ENCODE peak calls at places on chromosomes 12 and 14, in seven cellular contexts. One of them, this sample, is unnamed.

GRCh38 chr14:89678715-89679220 is 261.7 kb upstream of the FOXN3 start:
- DNase-seq in psoas muscle: no peak
- DNase-seq in fibroblast of pulmonary artery: peak
- DNase-seq in cardiac muscle cell: peak
- DNase-seq in K562: no peak
- DNase-seq in right lobe of liver: no peak
- DNase-seq in GM13977: no peak
- DNase-seq in this sample: no peak

GRCh38 chr14:42437809-42438208 is 831.1 kb downstream of the LRFN5 start:
- DNase-seq in psoas muscle: no peak
- DNase-seq in GM13977: no peak
- DNase-seq in K562: no peak
- DNase-seq in fibroblast of pulmonary artery: no peak
- DNase-seq in cardiac muscle cell: no peak
- DNase-seq in right lobe of liver: no peak
- DNase-seq in this sample: no peak

GRCh38 chr14:51367600-51367931 is 127.5 kb downstream of the TMX1 start:
- DNase-seq in right lobe of liver: no peak
- DNase-seq in cardiac muscle cell: no peak
- DNase-seq in K562: no peak
- DNase-seq in GM13977: no peak
- DNase-seq in fibroblast of pulmonary artery: peak
- DNase-seq in psoas muscle: no peak
- DNase-seq in this sample: peak

GRCh38 chr14:71594828-71595227 is 337.4 kb upstream of the RGS6 start:
- DNase-seq in right lobe of liver: no peak
- DNase-seq in psoas muscle: no peak
- DNase-seq in fibroblast of pulmonary artery: no peak
- DNase-seq in K562: no peak
- DNase-seq in cardiac muscle cell: no peak
- DNase-seq in GM13977: no peak
- DNase-seq in this sample: no peak

GRCh38 chr14:24179961-24180726 is 8.3 kb downstream of the REC8 start:
- DNase-seq in fibroblast of pulmonary artery: peak
- DNase-seq in GM13977: no peak
- DNase-seq in psoas muscle: peak
- DNase-seq in right lobe of liver: peak
- DNase-seq in K562: no peak
- DNase-seq in cardiac muscle cell: no peak
- DNase-seq in this sample: no peak

GRCh38 chr14:38762436-38762835 is 340.6 kb downstream of the SEC23A start:
- DNase-seq in right lobe of liver: no peak
- DNase-seq in GM13977: no peak
- DNase-seq in fibroblast of pulmonary artery: no peak
- DNase-seq in psoas muscle: no peak
- DNase-seq in cardiac muscle cell: no peak
- DNase-seq in K562: no peak
- DNase-seq in this sample: no peak

GRCh38 chr12:3044141-3044630 is 33.0 kb upstream of the TSPAN9 start:
- DNase-seq in K562: no peak
- DNase-seq in fibroblast of pulmonary artery: no peak
- DNase-seq in psoas muscle: no peak
- DNase-seq in right lobe of liver: no peak
- DNase-seq in cardiac muscle cell: no peak
- DNase-seq in GM13977: no peak
- DNase-seq in this sample: no peak

GRCh38 chr12:13000616-13000934 is 510 bp upstream of the HEBP1 start:
- DNase-seq in GM13977: no peak
- DNase-seq in right lobe of liver: no peak
- DNase-seq in fibroblast of pulmonary artery: no peak
- DNase-seq in K562: no peak
- DNase-seq in psoas muscle: no peak
- DNase-seq in cardiac muscle cell: peak
- DNase-seq in this sample: peak

GRCh38 chr12:96457191-96457930 is 32.0 kb upstream of the CFAP54 start:
- DNase-seq in right lobe of liver: no peak
- DNase-seq in cardiac muscle cell: no peak
- DNase-seq in fibroblast of pulmonary artery: peak
- DNase-seq in GM13977: no peak
- DNase-seq in psoas muscle: no peak
- DNase-seq in K562: no peak
- DNase-seq in this sample: peak

GRCh38 chr12:88206636-88207035 is 64.5 kb downstream of the TMTC3 start:
- DNase-seq in psoas muscle: no peak
- DNase-seq in right lobe of liver: no peak
- DNase-seq in fibroblast of pulmonary artery: peak
- DNase-seq in cardiac muscle cell: no peak
- DNase-seq in GM13977: no peak
- DNase-seq in K562: no peak
- DNase-seq in this sample: peak

GRCh38 chr14:90384543-90384911 is 12.3 kb upstream of the CALM1 start:
- DNase-seq in right lobe of liver: no peak
- DNase-seq in K562: no peak
- DNase-seq in GM13977: no peak
- DNase-seq in cardiac muscle cell: no peak
- DNase-seq in fibroblast of pulmonary artery: no peak
- DNase-seq in psoas muscle: no peak
- DNase-seq in this sample: no peak

GRCh38 chr12:107560194-107560905 is 125.2 kb upstream of the PWP1 start:
- DNase-seq in right lobe of liver: no peak
- DNase-seq in K562: no peak
- DNase-seq in cardiac muscle cell: no peak
- DNase-seq in psoas muscle: no peak
- DNase-seq in fibroblast of pulmonary artery: no peak
- DNase-seq in GM13977: no peak
- DNase-seq in this sample: no peak

GRCh38 chr12:78878447-78878846 is 13.9 kb downstream of the SYT1 start:
- DNase-seq in cardiac muscle cell: no peak
- DNase-seq in GM13977: no peak
- DNase-seq in right lobe of liver: no peak
- DNase-seq in fibroblast of pulmonary artery: no peak
- DNase-seq in K562: no peak
- DNase-seq in psoas muscle: no peak
- DNase-seq in this sample: no peak

GRCh38 chr14:60188115-60188514 is 22.9 kb upstream of the DHRS7 start:
- DNase-seq in fibroblast of pulmonary artery: peak
- DNase-seq in psoas muscle: no peak
- DNase-seq in right lobe of liver: no peak
- DNase-seq in GM13977: no peak
- DNase-seq in cardiac muscle cell: no peak
- DNase-seq in K562: no peak
- DNase-seq in this sample: peak
- TF ChIP-seq CTCF in fibroblast of pulmonary artery: peak
- TF ChIP-seq CTCF in psoas muscle: no peak
- TF ChIP-seq CTCF in right lobe of liver: no peak
- TF ChIP-seq CTCF in GM13977: peak
- TF ChIP-seq CTCF in cardiac muscle cell: peak
- TF ChIP-seq CTCF in K562: peak
- TF ChIP-seq CTCF in this sample: peak

DNA sequence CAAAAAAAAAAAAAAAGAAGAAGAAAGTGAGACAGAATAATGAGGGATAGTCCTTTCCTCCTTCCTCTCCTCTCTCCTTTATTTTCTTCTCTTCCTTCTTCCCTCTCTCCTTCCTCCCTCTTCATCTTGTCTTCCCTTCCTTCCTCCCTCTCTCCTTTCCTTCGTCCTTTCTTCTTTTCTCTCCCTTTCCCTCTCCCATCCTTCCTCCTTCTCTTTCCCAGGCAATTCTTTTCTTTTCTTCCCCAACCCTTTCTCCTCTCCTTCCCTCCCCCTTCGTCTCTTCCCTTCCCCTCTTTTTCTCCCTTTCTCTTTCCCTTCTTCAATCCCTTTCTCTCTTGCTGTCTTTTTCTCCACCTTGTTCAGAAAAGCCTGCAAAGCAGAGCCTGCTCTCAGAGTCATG is 3.6 kb upstream of the CHST11 start:
- DNase-seq in K562: no peak
- DNase-seq in fibroblast of pulmonary artery: no peak
- DNase-seq in right lobe of liver: no peak
- DNase-seq in cardiac muscle cell: no peak
- DNase-seq in psoas muscle: no peak
- DNase-seq in GM13977: no peak
- DNase-seq in this sample: no peak
- TF ChIP-seq CTCF in K562: no peak
- TF ChIP-seq CTCF in fibroblast of pulmonary artery: no peak
- TF ChIP-seq CTCF in right lobe of liver: no peak
- TF ChIP-seq CTCF in cardiac muscle cell: no peak
- TF ChIP-seq CTCF in psoas muscle: no peak
- TF ChIP-seq CTCF in GM13977: no peak
- TF ChIP-seq CTCF in this sample: no peak

GRCh38 chr14:54310151-54310851 is 86.5 kb upstream of the CDKN3 start:
- DNase-seq in right lobe of liver: no peak
- DNase-seq in GM13977: no peak
- DNase-seq in K562: no peak
- DNase-seq in fibroblast of pulmonary artery: no peak
- DNase-seq in cardiac muscle cell: no peak
- DNase-seq in psoas muscle: no peak
- DNase-seq in this sample: peak
- TF ChIP-seq CTCF in right lobe of liver: no peak
- TF ChIP-seq CTCF in GM13977: no peak
- TF ChIP-seq CTCF in K562: no peak
- TF ChIP-seq CTCF in fibroblast of pulmonary artery: no peak
- TF ChIP-seq CTCF in cardiac muscle cell: no peak
- TF ChIP-seq CTCF in psoas muscle: no peak
- TF ChIP-seq CTCF in this sample: no peak

GRCh38 chr14:100239840-100240724 is 1.1 kb downstream of the YY1 start:
- DNase-seq in psoas muscle: peak
- DNase-seq in GM13977: peak
- DNase-seq in fibroblast of pulmonary artery: peak
- DNase-seq in cardiac muscle cell: peak
- DNase-seq in right lobe of liver: peak
- DNase-seq in K562: peak
- DNase-seq in this sample: peak
- TF ChIP-seq CTCF in psoas muscle: peak
- TF ChIP-seq CTCF in GM13977: peak
- TF ChIP-seq CTCF in fibroblast of pulmonary artery: peak
- TF ChIP-seq CTCF in cardiac muscle cell: peak
- TF ChIP-seq CTCF in right lobe of liver: peak
- TF ChIP-seq CTCF in K562: peak
- TF ChIP-seq CTCF in this sample: peak

GRCh38 chr14:96267336-96267735 is 11.3 kb downstream of the BDKRB1 start:
- DNase-seq in psoas muscle: no peak
- DNase-seq in K562: no peak
- DNase-seq in GM13977: no peak
- DNase-seq in fibroblast of pulmonary artery: peak
- DNase-seq in cardiac muscle cell: peak
- DNase-seq in right lobe of liver: no peak
- DNase-seq in this sample: peak

GRCh38 chr14:96263347-96264199 is 7.6 kb downstream of the BDKRB1 start:
- DNase-seq in cardiac muscle cell: no peak
- DNase-seq in psoas muscle: no peak
- DNase-seq in fibroblast of pulmonary artery: no peak
- DNase-seq in GM13977: no peak
- DNase-seq in K562: no peak
- DNase-seq in right lobe of liver: no peak
- DNase-seq in this sample: no peak

GRCh38 chr14:96265387-96265786 is 9.4 kb downstream of the BDKRB1 start:
- DNase-seq in K562: no peak
- DNase-seq in cardiac muscle cell: no peak
- DNase-seq in right lobe of liver: no peak
- DNase-seq in fibroblast of pulmonary artery: no peak
- DNase-seq in psoas muscle: no peak
- DNase-seq in GM13977: no peak
- DNase-seq in this sample: no peak

GRCh38 chr14:96264200-96264553 is 8.2 kb downstream of the BDKRB1 start:
- DNase-seq in cardiac muscle cell: no peak
- DNase-seq in GM13977: no peak
- DNase-seq in fibroblast of pulmonary artery: no peak
- DNase-seq in K562: no peak
- DNase-seq in right lobe of liver: no peak
- DNase-seq in psoas muscle: no peak
- DNase-seq in this sample: no peak

GRCh38 chr14:96264850-96265249 is 8.8 kb downstream of the BDKRB1 start:
- DNase-seq in fibroblast of pulmonary artery: peak
- DNase-seq in cardiac muscle cell: no peak
- DNase-seq in psoas muscle: no peak
- DNase-seq in right lobe of liver: no peak
- DNase-seq in K562: no peak
- DNase-seq in GM13977: no peak
- DNase-seq in this sample: peak
- TF ChIP-seq CTCF in fibroblast of pulmonary artery: peak
- TF ChIP-seq CTCF in cardiac muscle cell: peak
- TF ChIP-seq CTCF in psoas muscle: no peak
- TF ChIP-seq CTCF in right lobe of liver: peak
- TF ChIP-seq CTCF in K562: peak
- TF ChIP-seq CTCF in GM13977: peak
- TF ChIP-seq CTCF in this sample: peak

This sample was measured in MCF 10A.